ENCODE peak calls at places on chromosomes 12 and 14, in seven cellular contexts. M is stomach, Z is GM23338, I is K562, L is GM12878, C is esophagus muscularis mucosa, J is suprapubic skin. A is an unnamed sample.

GRCh38 chr14:86221755-86222154 is 691.8 kb downstream of the FLRT2 start:
- DNase-seq in C (no peak), I (no peak), Z (peak), L (no peak), M (no peak), J (no peak), A (no peak)

GRCh38 chr12:54011665-54012532 is 3.1 kb downstream of the HOXC8 start:
- DNase-seq in I (peak), J (no peak), C (no peak), L (no peak), Z (peak), M (no peak), A (no peak)

GRCh38 chr12:4975574-4975973 is 65.9 kb downstream of the KCNA1 start:
- DNase-seq in C (no peak), Z (peak), J (no peak), M (no peak), L (no peak), I (peak), A (no peak)

GRCh38 chr12:64627781-64628180 is 17.5 kb downstream of the RASSF3 start:
- DNase-seq in L (no peak), J (no peak), M (no peak), I (no peak), C (no peak), Z (no peak), A (no peak)

GRCh38 chr12:68880660-68881325 is 52.2 kb downstream of the CPM start:
- DNase-seq in M (no peak), C (no peak), L (no peak), J (no peak), Z (no peak), I (no peak), A (no peak)

GRCh38 chr12:11650697-11651281 is 1.3 kb downstream of the ETV6 start:
- DNase-seq in J (no peak), C (no peak), I (no peak), L (peak), Z (no peak), M (no peak), A (no peak)

GRCh38 chr12:32217354-32218310 is 111.0 kb downstream of the BICD1 start:
- DNase-seq in C (no peak), L (no peak), Z (no peak), M (no peak), J (no peak), I (no peak), A (no peak)

GRCh38 chr12:53115891-53116675 is 12.8 kb downstream of the SOAT2 start:
- DNase-seq in M (no peak), I (no peak), J (peak), C (no peak), Z (no peak), L (no peak), A (no peak)

GRCh38 chr14:99560946-99561683 is 42.9 kb downstream of the CCDC85C start:
- DNase-seq in I (no peak), L (no peak), Z (no peak), C (no peak), J (no peak), M (peak), A (no peak)

GRCh38 chr12:116695464-116695725 is 42.5 kb downstream of the SPRING1 start:
- DNase-seq in Z (no peak), C (no peak), J (no peak), L (no peak), M (no peak), I (no peak), A (no peak)

GRCh38 chr14:65549429-65549828 is 136.9 kb downstream of the FUT8 start:
- DNase-seq in C (no peak), I (no peak), J (no peak), L (no peak), Z (no peak), M (no peak), A (no peak)

GRCh38 chr14:105472496-105472991 is 2.1 kb upstream of the CRIP2 start:
- DNase-seq in M (peak), J (no peak), L (no peak), C (no peak), Z (no peak), I (no peak), A (no peak)

GRCh38 chr12:47273191-47273626 is 193.4 kb upstream of the AMIGO2 start:
- DNase-seq in C (peak), I (peak), L (no peak), J (no peak), Z (no peak), M (no peak), A (no peak)

GRCh38 chr12:6347367-6348338 is 5.8 kb upstream of the TNFRSF1A start:
- DNase-seq in J (peak), L (no peak), Z (no peak), M (peak), I (no peak), C (no peak), A (no peak)

GRCh38 chr12:121893901-121894540 is 5.4 kb downstream of the PSMD9 start:
- DNase-seq in L (no peak), J (no peak), M (peak), C (no peak), I (no peak), Z (peak), A (no peak)

GRCh38 chr12:67512061-67512460 is 136.5 kb upstream of the DYRK2 start:
- DNase-seq in L (no peak), Z (no peak), J (no peak), C (no peak), M (no peak), I (no peak), A (no peak)

GRCh38 chr14:79564371-79564770 is 646.9 kb downstream of the DIO2 start:
- DNase-seq in Z (no peak), J (no peak), L (no peak), M (no peak), C (no peak), I (no peak), A (no peak)

GRCh38 chr14:100140452-100141132 is 18.9 kb downstream of the DEGS2 start:
- DNase-seq in Z (peak), I (peak), M (peak), L (no peak), C (no peak), J (no peak), A (no peak)

GRCh38 chr12:57996520-57996919 is 55.2 kb downstream of the ATP23 start:
- DNase-seq in C (no peak), I (no peak), J (no peak), L (no peak), Z (no peak), M (no peak), A (no peak)

GRCh38 chr12:48788852-48789775 is at the start of gene ADCY6:
- DNase-seq in C (no peak), M (peak), L (no peak), I (peak), Z (peak), J (peak), A (peak)

GRCh38 chr12:66776974-66777373 is 98.1 kb upstream of the GRIP1 start:
- DNase-seq in Z (no peak), C (no peak), J (no peak), M (no peak), L (peak), I (no peak), A (no peak)

GRCh38 chr12:51598156-51598555 is 7.1 kb downstream of the SCN8A start:
- DNase-seq in C (no peak), M (no peak), J (no peak), I (no peak), L (no peak), Z (no peak), A (no peak)

GRCh38 chr12:71719647-71720370 is 33.9 kb downstream of the TMEM19 start:
- DNase-seq in Z (no peak), J (no peak), C (no peak), I (no peak), L (no peak), M (no peak), A (no peak)

GRCh38 chr12:71718611-71719010 is 32.7 kb downstream of the TMEM19 start:
- DNase-seq in L (no peak), C (no peak), Z (no peak), M (no peak), J (no peak), I (no peak), A (no peak)

GRCh38 chr12:71725011-71725410 is 29.7 kb upstream of the RAB21 start:
- DNase-seq in Z (no peak), I (no peak), L (no peak), J (no peak), C (no peak), M (no peak), A (no peak)

GRCh38 chr12:71726548-71726947 is 28.1 kb upstream of the RAB21 start:
- DNase-seq in M (no peak), J (no peak), C (no peak), Z (no peak), L (no peak), I (no peak), A (no peak)

DNA sequence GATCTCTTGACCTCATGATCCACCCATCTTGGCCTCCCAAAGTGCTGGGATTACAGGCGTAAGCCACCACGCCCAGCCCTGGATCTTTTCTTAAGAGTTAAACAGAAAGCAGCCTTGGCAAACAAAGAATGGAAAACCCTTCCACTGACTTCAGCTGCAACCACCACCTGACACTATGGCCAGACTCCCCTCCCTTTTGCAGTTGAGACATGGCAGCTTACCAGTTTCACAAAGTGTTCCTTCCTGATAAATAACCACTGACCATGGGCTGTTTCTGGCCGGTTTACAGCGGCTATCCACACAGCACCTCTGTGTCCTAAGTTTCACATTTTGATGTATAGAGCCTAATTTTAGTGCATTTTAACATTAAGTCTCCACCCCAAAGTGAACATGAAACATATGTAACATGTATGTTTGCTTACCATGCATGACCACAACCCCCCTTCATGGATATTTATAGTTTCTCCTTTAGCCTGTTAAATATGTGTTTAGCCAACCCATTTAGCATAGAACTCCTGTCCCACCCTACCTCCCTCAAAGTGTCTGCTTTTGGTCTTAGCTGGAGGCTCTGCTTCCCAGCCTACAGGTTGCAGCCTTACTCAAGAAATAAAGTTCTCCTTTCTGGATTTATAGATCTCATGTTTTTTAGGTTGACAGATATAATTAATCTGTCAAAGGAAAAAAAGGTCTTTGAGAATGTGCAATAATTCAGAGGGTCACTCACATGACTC is 32.7 kb upstream of the RAB21 start:
- DNase-seq in Z (no peak), C (peak), M (peak), J (no peak), I (peak), L (no peak), A (no peak)
- TF ChIP-seq POLR2AphosphoS5 in Z (no peak), C (no peak), M (no peak), J (no peak), I (peak), L (no peak), A (no peak)

DNA sequence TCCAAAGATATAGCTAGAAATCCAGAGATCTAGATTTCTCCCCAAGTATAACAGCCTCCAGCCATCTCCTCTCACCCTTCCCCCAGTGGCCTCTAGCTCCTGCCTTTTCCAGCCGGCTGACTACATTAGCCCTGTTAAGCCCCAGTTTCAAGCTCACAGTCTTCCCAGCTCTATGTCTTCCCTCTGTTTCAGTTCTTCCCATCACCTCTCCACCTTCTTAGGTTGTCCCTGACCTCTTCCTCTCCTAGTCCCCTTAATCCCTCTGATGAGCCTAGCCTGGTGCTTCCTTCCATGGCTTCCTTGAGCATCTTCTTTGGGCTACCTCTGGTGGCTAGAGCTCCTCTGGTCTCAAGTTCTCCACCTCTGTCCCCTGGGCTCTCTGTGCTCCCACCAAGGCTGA is 944 bp upstream of the GDF11 start:
- DNase-seq in I (no peak), L (no peak), M (no peak), Z (no peak), C (no peak), J (no peak), A (no peak)
- H3K4me3 ChIP-seq in I (no peak), L (no peak), M (no peak), Z (peak), C (no peak), J (no peak), A (no peak)

DNA sequence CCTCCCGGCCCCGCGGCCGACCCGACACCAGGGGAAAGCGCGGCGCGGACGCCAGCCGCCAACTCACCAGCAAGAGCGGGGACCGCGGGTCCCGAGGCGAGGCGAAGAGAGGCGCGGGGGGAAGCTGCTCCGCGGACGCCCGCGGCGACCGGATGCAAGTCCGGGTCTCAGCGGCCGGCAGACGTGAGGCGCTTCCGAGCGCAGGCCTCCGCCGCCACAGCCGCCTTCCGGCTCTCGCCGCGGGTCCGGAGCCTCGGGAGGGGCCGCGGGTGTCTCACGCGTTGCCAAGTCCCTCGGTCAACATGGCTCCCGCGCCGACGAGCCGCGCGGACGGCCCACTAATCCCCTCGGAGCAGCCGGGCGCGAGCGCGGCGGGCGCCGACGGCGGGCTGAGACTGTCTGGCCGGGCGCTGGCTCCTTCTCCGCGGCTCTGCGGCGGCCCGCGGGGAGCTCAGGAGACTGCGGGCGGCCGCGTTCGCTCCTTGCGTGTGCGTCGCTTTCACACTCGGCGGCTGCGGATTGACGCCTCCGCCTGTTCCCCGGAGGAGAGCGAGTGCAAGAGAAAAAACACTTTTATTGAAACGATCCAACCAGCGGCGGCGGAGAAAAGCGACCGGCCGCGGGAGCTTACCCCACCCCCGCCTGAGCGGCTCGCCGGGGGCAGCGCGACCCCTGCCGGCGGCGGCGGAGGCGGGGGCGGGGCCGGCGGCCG is at the start of gene CDK17:
- DNase-seq in C (peak), J (peak), M (peak), L (no peak), I (peak), Z (peak), A (peak)
- TF ChIP-seq POLR2AphosphoS5 in C (peak), J (peak), M (peak), L (peak), I (peak), Z (no peak), A (peak)

GRCh38 chr12:108699955-108700563 is 31.3 kb downstream of the CORO1C start:
- DNase-seq in J (no peak), C (peak), L (no peak), Z (no peak), I (peak), M (no peak), A (no peak)

GRCh38 chr12:108697905-108698304 is 33.4 kb downstream of the CORO1C start:
- DNase-seq in J (no peak), L (no peak), C (peak), Z (no peak), M (no peak), I (no peak), A (no peak)

GRCh38 chr12:108701779-108702435 is 29.4 kb downstream of the CORO1C start:
- DNase-seq in L (no peak), M (no peak), J (no peak), I (peak), Z (no peak), C (peak), A (no peak)

GRCh38 chr12:108702534-108702933 is 28.8 kb downstream of the CORO1C start:
- DNase-seq in L (no peak), M (no peak), Z (no peak), I (no peak), C (peak), J (no peak), A (no peak)

GRCh38 chr12:108700833-108701450 is 30.4 kb downstream of the CORO1C start:
- DNase-seq in J (no peak), I (no peak), M (no peak), L (no peak), Z (no peak), C (peak), A (peak)
- H3K4me3 ChIP-seq in J (no peak), I (no peak), M (no peak), L (no peak), Z (no peak), C (no peak), A (no peak)

GRCh38 chr12:120259418-120260202 is 5.9 kb downstream of the PXN start:
- DNase-seq in J (no peak), Z (no peak), L (no peak), M (no peak), I (no peak), C (no peak), A (no peak)

GRCh38 chr12:120258323-120258896 is 7.1 kb downstream of the PXN start:
- DNase-seq in Z (no peak), J (no peak), M (no peak), L (no peak), C (no peak), I (no peak), A (no peak)

GRCh38 chr12:120254809-120255208 is 10.7 kb downstream of the PXN start:
- DNase-seq in C (no peak), L (no peak), Z (peak), J (no peak), I (no peak), M (no peak), A (no peak)

GRCh38 chr12:120260607-120261006 is 4.9 kb downstream of the PXN start:
- DNase-seq in I (no peak), L (no peak), C (no peak), Z (no peak), M (no peak), J (no peak), A (no peak)

DNA sequence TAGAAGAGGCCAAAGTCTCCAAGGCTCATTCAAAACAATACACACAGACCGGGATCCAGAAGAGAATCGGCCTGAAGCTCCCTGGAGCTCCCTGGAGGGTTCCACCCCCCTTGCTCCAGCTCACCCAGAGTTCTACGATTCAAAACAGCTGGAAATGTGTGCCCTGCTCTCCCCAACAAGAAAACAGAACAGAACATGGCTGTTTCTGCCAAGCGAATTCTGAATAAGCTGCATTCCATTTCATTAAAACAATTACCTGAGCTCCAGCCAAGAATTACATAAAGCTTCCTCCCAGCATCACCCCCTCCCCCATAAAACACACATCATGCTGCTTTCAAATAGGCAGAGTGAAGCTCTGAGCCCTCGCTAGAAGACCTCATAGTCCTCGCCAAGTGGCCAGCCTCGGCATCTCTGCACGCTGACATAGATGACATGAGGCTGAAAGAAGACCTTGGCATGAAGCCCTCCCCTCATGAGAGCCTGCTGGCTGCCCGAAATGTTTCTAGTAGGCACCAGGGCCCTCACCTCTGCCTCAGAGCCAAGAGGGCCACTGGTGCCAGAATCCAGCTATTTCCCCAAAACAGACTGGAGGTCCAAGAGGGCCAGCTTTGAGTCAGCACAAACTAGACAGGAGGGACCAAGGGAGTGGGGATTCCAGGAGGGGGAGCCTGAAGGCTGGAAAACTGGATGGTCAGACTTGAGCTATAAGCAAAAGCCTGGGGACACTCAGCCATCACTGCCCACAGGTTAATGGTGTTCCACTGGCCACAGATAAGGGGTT is 8.3 kb downstream of the PXN start:
- DNase-seq in M (peak), C (no peak), I (no peak), L (no peak), Z (peak), J (no peak), A (no peak)
- TF ChIP-seq POLR2AphosphoS5 in M (peak), C (peak), I (no peak), L (no peak), Z (no peak), J (no peak), A (peak)

GRCh38 chr12:10223208-10223607 is 10.5 kb downstream of the GABARAPL1 start:
- DNase-seq in J (no peak), L (no peak), I (no peak), Z (no peak), C (no peak), M (no peak), A (no peak)

GRCh38 chr12:10226086-10226485 is 13.4 kb downstream of the GABARAPL1 start:
- DNase-seq in Z (no peak), I (no peak), L (no peak), J (no peak), C (no peak), M (no peak), A (no peak)

GRCh38 chr12:10227648-10228047 is 15.0 kb downstream of the GABARAPL1 start:
- DNase-seq in Z (no peak), J (no peak), C (no peak), I (no peak), M (no peak), L (no peak), A (no peak)

GRCh38 chr12:10221846-10222245 is 9.2 kb downstream of the GABARAPL1 start:
- DNase-seq in M (no peak), C (no peak), J (no peak), L (no peak), I (no peak), Z (no peak), A (peak)

GRCh38 chr12:10226740-10227139 is 14.1 kb downstream of the GABARAPL1 start:
- DNase-seq in C (no peak), L (no peak), I (no peak), J (no peak), M (no peak), Z (no peak), A (no peak)
- H3K4me3 ChIP-seq in C (no peak), L (no peak), I (no peak), J (no peak), M (no peak), Z (no peak), A (no peak)

GRCh38 chr14:104229621-104230041 is 91.2 kb downstream of the KIF26A start:
- DNase-seq in L (no peak), M (peak), J (no peak), I (no peak), Z (no peak), C (no peak), A (no peak)
- TF ChIP-seq POLR2AphosphoS5 in L (no peak), M (no peak), J (no peak), I (no peak), Z (no peak), C (no peak), A (no peak)

DNA sequence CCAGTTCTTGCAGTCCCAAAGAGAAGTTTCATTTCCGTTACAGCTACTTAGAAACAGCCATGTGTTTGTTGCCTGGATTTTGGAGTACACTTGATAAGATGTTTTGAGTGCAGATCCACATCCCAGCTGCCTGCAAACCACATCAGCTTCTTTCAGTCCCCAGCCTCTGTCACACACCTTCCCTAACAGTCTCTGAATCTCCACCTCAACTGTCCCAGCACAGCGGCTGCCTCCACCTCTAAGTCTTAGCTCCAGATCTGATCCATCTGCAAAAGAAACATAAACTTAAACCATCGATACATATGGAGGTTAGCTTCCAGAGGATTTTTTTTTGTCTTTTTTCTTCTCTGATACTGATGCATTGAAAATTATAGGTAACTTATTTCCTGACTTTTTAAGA is 8.4 kb downstream of the CD163 start:
- DNase-seq in M (no peak), J (no peak), I (no peak), C (no peak), Z (no peak), L (no peak), A (no peak)
- H3K4me3 ChIP-seq in M (no peak), J (peak), I (no peak), C (peak), Z (no peak), L (no peak), A (no peak)